ENCODE peak calls at places on chromosomes 1 and 21, in seven cellular contexts. One of them, this sample, is unnamed.

GRCh38 chr1:228937851-228938247 is 202.6 kb downstream of the RHOU start:
- DNase-seq in midbrain: peak
- DNase-seq in occipital lobe: no peak
- DNase-seq in CD8-positive, alpha-beta memory T cell: no peak
- DNase-seq in naive thymus-derived CD4-positive, alpha-beta T cell: no peak
- DNase-seq in mucosa of descending colon: no peak
- DNase-seq in NCI-H1105 treated with DMSO at 0.1 percent for 48 hours: no peak
- DNase-seq in this sample: no peak

GRCh38 chr1:32910319-32910718 is 9.1 kb upstream of the TMEM54 start:
- DNase-seq in midbrain: no peak
- DNase-seq in occipital lobe: no peak
- DNase-seq in CD8-positive, alpha-beta memory T cell: no peak
- DNase-seq in naive thymus-derived CD4-positive, alpha-beta T cell: no peak
- DNase-seq in mucosa of descending colon: no peak
- DNase-seq in NCI-H1105 treated with DMSO at 0.1 percent for 48 hours: no peak
- DNase-seq in this sample: no peak

GRCh38 chr21:31897311-31897710 is 24.5 kb downstream of the HUNK start:
- DNase-seq in midbrain: no peak
- DNase-seq in occipital lobe: no peak
- DNase-seq in CD8-positive, alpha-beta memory T cell: no peak
- DNase-seq in naive thymus-derived CD4-positive, alpha-beta T cell: no peak
- DNase-seq in mucosa of descending colon: no peak
- DNase-seq in NCI-H1105 treated with DMSO at 0.1 percent for 48 hours: no peak
- DNase-seq in this sample: no peak

GRCh38 chr1:232570007-232570406 is 59.9 kb downstream of the SIPA1L2 start:
- DNase-seq in midbrain: no peak
- DNase-seq in occipital lobe: no peak
- DNase-seq in CD8-positive, alpha-beta memory T cell: no peak
- DNase-seq in naive thymus-derived CD4-positive, alpha-beta T cell: no peak
- DNase-seq in mucosa of descending colon: no peak
- DNase-seq in NCI-H1105 treated with DMSO at 0.1 percent for 48 hours: no peak
- DNase-seq in this sample: no peak

GRCh38 chr1:231855395-231855794 is 228.8 kb downstream of the DISC1 start:
- DNase-seq in midbrain: no peak
- DNase-seq in occipital lobe: no peak
- DNase-seq in CD8-positive, alpha-beta memory T cell: no peak
- DNase-seq in naive thymus-derived CD4-positive, alpha-beta T cell: no peak
- DNase-seq in mucosa of descending colon: no peak
- DNase-seq in NCI-H1105 treated with DMSO at 0.1 percent for 48 hours: no peak
- DNase-seq in this sample: no peak

GRCh38 chr1:228198977-228199590 is 8.8 kb upstream of the OBSCN start:
- DNase-seq in midbrain: no peak
- DNase-seq in occipital lobe: no peak
- DNase-seq in CD8-positive, alpha-beta memory T cell: no peak
- DNase-seq in naive thymus-derived CD4-positive, alpha-beta T cell: no peak
- DNase-seq in mucosa of descending colon: no peak
- DNase-seq in NCI-H1105 treated with DMSO at 0.1 percent for 48 hours: no peak
- DNase-seq in this sample: no peak

GRCh38 chr1:7845761-7846160 is 7.1 kb downstream of the UTS2 start:
- DNase-seq in midbrain: no peak
- DNase-seq in occipital lobe: no peak
- DNase-seq in CD8-positive, alpha-beta memory T cell: no peak
- DNase-seq in naive thymus-derived CD4-positive, alpha-beta T cell: no peak
- DNase-seq in mucosa of descending colon: no peak
- DNase-seq in NCI-H1105 treated with DMSO at 0.1 percent for 48 hours: no peak
- DNase-seq in this sample: no peak

GRCh38 chr1:159823401-159823800 is 3.3 kb upstream of the SLAMF8 start:
- DNase-seq in midbrain: no peak
- DNase-seq in occipital lobe: no peak
- DNase-seq in CD8-positive, alpha-beta memory T cell: no peak
- DNase-seq in naive thymus-derived CD4-positive, alpha-beta T cell: no peak
- DNase-seq in mucosa of descending colon: peak
- DNase-seq in NCI-H1105 treated with DMSO at 0.1 percent for 48 hours: peak
- DNase-seq in this sample: peak

GRCh38 chr1:208048904-208049303 is 138.0 kb upstream of the CD34 start:
- DNase-seq in midbrain: no peak
- DNase-seq in occipital lobe: no peak
- DNase-seq in CD8-positive, alpha-beta memory T cell: no peak
- DNase-seq in naive thymus-derived CD4-positive, alpha-beta T cell: no peak
- DNase-seq in mucosa of descending colon: no peak
- DNase-seq in NCI-H1105 treated with DMSO at 0.1 percent for 48 hours: no peak
- DNase-seq in this sample: no peak

GRCh38 chr1:111739984-111740765 is 980 bp upstream of the INKA2 start:
- DNase-seq in midbrain: peak
- DNase-seq in occipital lobe: peak
- DNase-seq in CD8-positive, alpha-beta memory T cell: no peak
- DNase-seq in naive thymus-derived CD4-positive, alpha-beta T cell: peak
- DNase-seq in mucosa of descending colon: peak
- DNase-seq in NCI-H1105 treated with DMSO at 0.1 percent for 48 hours: peak
- DNase-seq in this sample: peak

GRCh38 chr21:42538479-42539275 is 25.0 kb downstream of the SLC37A1 start:
- DNase-seq in midbrain: no peak
- DNase-seq in occipital lobe: no peak
- DNase-seq in CD8-positive, alpha-beta memory T cell: no peak
- DNase-seq in naive thymus-derived CD4-positive, alpha-beta T cell: no peak
- DNase-seq in mucosa of descending colon: no peak
- DNase-seq in NCI-H1105 treated with DMSO at 0.1 percent for 48 hours: no peak
- DNase-seq in this sample: no peak

GRCh38 chr1:37175666-37176215 is 141.4 kb upstream of the GRIK3 start:
- DNase-seq in midbrain: no peak
- DNase-seq in occipital lobe: no peak
- DNase-seq in CD8-positive, alpha-beta memory T cell: no peak
- DNase-seq in naive thymus-derived CD4-positive, alpha-beta T cell: no peak
- DNase-seq in mucosa of descending colon: no peak
- DNase-seq in NCI-H1105 treated with DMSO at 0.1 percent for 48 hours: no peak
- DNase-seq in this sample: no peak